ENCODE peak calls at places on chromosomes 6 and 20, in six cellular contexts. C is activated naive CD4-positive, alpha-beta T cell; Q is HCT116; Y is D721Med; J is fibroblast of villous mesenchyme; T is midbrain. P is an unnamed sample.

GRCh38 chr6:36813526-36813925 is 25.7 kb downstream of the CPNE5 start:
- DNase-seq in C (no peak), Y (no peak), J (no peak), Q (no peak), T (no peak), P (no peak)

GRCh38 chr6:57216235-57217101 is 5.6 kb downstream of the RAB23 start:
- DNase-seq in C (no peak), J (peak; percentile 79), Y (no peak), T (peak; percentile 28), Q (no peak), P (no peak)

GRCh38 chr20:43448748-43449535 is 8.8 kb upstream of the SRSF6 start:
- DNase-seq in C (peak; percentile 16), J (peak; percentile 42), Q (peak; percentile 36), T (peak; percentile 30), Y (peak; percentile 33), P (no peak)

GRCh38 chr6:45626087-45626891 is 248.6 kb upstream of the SUPT3H start:
- DNase-seq in Q (no peak), J (peak; percentile 93), C (no peak), T (no peak), Y (no peak), P (no peak)

GRCh38 chr20:60627751-60628565 is 624.1 kb upstream of the CDH4 start:
- DNase-seq in C (no peak), Y (no peak), J (no peak), T (no peak), Q (no peak), P (no peak)

GRCh38 chr6:166423781-166424180 is 41.0 kb upstream of the MPC1 start:
- DNase-seq in C (no peak), T (peak; percentile 81), Y (no peak), Q (no peak), J (no peak), P (no peak)

GRCh38 chr6:143279385-143279784 is 171.1 kb downstream of the ADAT2 start:
- DNase-seq in Y (no peak), T (no peak), C (no peak), J (no peak), Q (peak; percentile 13), P (no peak)

GRCh38 chr6:33080127-33081089 is 4.6 kb downstream of the HLA-DPB1 start:
- DNase-seq in J (peak; percentile 34), T (peak; percentile 38), C (no peak), Y (peak; percentile 46), Q (no peak), P (no peak)

GRCh38 chr6:14194483-14194882 is 76.9 kb downstream of the CD83 start:
- DNase-seq in T (no peak), Q (no peak), C (no peak), Y (no peak), J (no peak), P (no peak)

P was measured in GM12892.